ENCODE peak calls at places on chromosomes 13 and 19, in four cellular contexts. E, D, I and W are unnamed samples.

GRCh38 chr19:45340232-45340898 is at the start of gene KLC3:
- DNase-seq in E (peak; percentile 71), D (no peak), I (no peak), W (peak; percentile 76)

GRCh38 chr19:35037716-35038622 is 3.6 kb upstream of the HPN start:
- DNase-seq in E (no peak), D (no peak), I (peak; percentile 30), W (no peak)

GRCh38 chr19:10552596-10553053 is 8.9 kb downstream of the ATG4D start:
- DNase-seq in E (peak; percentile 60), D (no peak), I (no peak), W (peak; percentile 67)

GRCh38 chr19:35905178-35905727 is 2.8 kb downstream of the TYROBP start:
- DNase-seq in E (no peak), D (no peak), I (no peak), W (no peak)

GRCh38 chr13:36158606-36159005 is 27.4 kb upstream of the DCLK1 start:
- DNase-seq in E (no peak), D (no peak), I (no peak), W (no peak)

GRCh38 chr13:62629618-62630017 is 1214.0 kb upstream of the PCDH20 start:
- DNase-seq in E (no peak), D (no peak), I (no peak), W (no peak)

GRCh38 chr13:108929532-108929931 is 300.1 kb downstream of the MYO16 start:
- DNase-seq in E (no peak), D (no peak), I (no peak), W (no peak)

GRCh38 chr19:10224337-10224736 is 6.8 kb downstream of the S1PR2 start:
- DNase-seq in E (no peak), D (no peak), I (no peak), W (no peak)

GRCh38 chr19:30107351-30107750 is 165.3 kb downstream of the URI1 start:
- DNase-seq in E (no peak), D (no peak), I (no peak), W (no peak)

GRCh38 chr13:109330941-109331340 is 455.4 kb downstream of the IRS2 start:
- DNase-seq in E (no peak), D (no peak), I (no peak), W (no peak)

GRCh38 chr13:36074659-36075058 is 56.5 kb downstream of the DCLK1 start:
- DNase-seq in E (no peak), D (no peak), I (no peak), W (no peak)

GRCh38 chr13:24141333-24141910 is 19.1 kb upstream of the SPATA13 start:
- DNase-seq in E (no peak), D (no peak), I (no peak), W (no peak)

GRCh38 chr13:47639716-47640447 is 361.2 kb downstream of the SUCLA2 start:
- DNase-seq in E (no peak), D (no peak), I (no peak), W (no peak)

GRCh38 chr19:45175663-45176345 is 2.2 kb downstream of the TRAPPC6A start:
- DNase-seq in E (no peak), D (no peak), I (no peak), W (no peak)

GRCh38 chr19:43700368-43701015 is 15.4 kb upstream of the IRGC start:
- DNase-seq in E (no peak), D (no peak), I (no peak), W (no peak)

GRCh38 chr19:48539503-48540096 is 12.4 kb upstream of the SULT2B1 start:
- DNase-seq in E (peak; percentile 50), D (no peak), I (no peak), W (no peak)

GRCh38 chr19:35211545-35212230 is 16.9 kb downstream of the FAM187B start:
- DNase-seq in E (no peak), D (peak; percentile 13), I (no peak), W (no peak)

GRCh38 chr19:19420570-19421301 is 15.3 kb downstream of the GATAD2A start:
- DNase-seq in E (no peak), D (no peak), I (peak; percentile 87), W (no peak)

GRCh38 chr13:83219832-83220231 is 662.4 kb downstream of the SLITRK1 start:
- DNase-seq in E (no peak), D (no peak), I (no peak), W (no peak)

GRCh38 chr13:113735194-113735593 is 23.8 kb upstream of the TMEM255B start:
- DNase-seq in E (no peak), D (no peak), I (no peak), W (no peak)

GRCh38 chr13:76222511-76222910 is 586.4 kb downstream of the LMO7 start:
- DNase-seq in E (no peak), D (no peak), I (no peak), W (no peak)

GRCh38 chr13:31204592-31204991 is 4.8 kb downstream of the B3GLCT start:
- DNase-seq in E (peak; percentile 83), D (peak; percentile 34), I (no peak), W (no peak)

GRCh38 chr19:19997656-19998268 is 41.5 kb downstream of the ZNF682 start:
- DNase-seq in E (peak; percentile 12), D (no peak), I (no peak), W (peak; percentile 6)

GRCh38 chr13:92355213-92355612 is 871.4 kb upstream of the GPC6 start:
- DNase-seq in E (peak; percentile 64), D (peak; percentile 10), I (no peak), W (peak; percentile 64)

DNA sequence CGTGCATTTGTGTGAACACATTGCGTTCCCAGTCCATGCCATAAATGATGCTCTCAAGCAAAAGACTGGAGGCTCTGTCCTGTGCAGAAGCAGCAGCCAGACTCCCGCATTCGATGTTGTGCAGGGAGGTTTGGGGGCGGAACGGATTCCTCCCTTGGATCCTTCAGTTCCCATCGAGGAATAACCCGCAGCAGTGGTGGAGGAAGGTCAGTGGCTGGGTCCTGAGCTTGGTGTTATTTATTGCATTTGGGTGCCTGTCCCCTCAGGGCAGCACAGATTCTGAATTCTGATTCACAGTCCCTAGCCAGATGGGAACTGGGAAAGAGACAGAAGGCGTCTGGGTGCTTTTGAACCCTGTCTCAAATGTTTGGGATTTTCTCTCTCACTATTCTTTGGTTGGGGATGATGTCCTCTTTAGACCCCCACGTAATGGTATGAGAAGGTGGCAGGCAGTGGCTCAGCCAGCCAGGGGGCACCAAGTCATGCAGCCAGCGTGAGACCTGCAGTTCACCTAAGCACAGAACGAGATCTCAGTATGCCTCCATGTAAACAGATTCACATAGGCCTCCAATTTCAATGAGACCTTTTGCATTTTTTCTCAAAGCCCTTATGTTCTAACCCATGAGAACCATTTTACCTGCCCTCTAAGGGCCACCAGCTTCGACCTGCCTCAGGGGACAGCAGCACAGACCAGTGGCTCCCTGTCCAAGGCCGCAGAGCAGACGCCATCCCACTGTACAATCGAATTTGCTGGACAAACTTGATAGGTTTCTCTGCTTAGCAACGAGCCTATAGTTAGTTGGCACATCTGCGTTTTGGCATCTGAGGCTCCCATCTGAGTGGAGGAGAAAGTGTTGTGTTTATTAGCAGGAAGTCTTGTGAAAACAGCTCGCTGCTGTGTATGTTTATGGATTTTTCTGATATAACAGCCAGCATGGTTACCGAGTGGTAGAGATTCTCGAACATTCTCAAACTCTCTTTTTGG is 17.8 kb downstream of the KCTD15 start:
- DNase-seq in E (no peak), D (no peak), I (no peak), W (no peak)
- TF ChIP-seq FOXK2 in E (no peak), D (no peak), I (no peak), W (no peak)

GRCh38 chr19:55133639-55134444 is 15.2 kb downstream of the TNNT1 start:
- DNase-seq in E (no peak), D (no peak), I (no peak), W (no peak)
- TF ChIP-seq FOXK2 in E (no peak), D (no peak), I (no peak), W (no peak)

GRCh38 chr13:20121154-20121515 is 39.7 kb downstream of the GJA3 start:
- DNase-seq in E (no peak), D (peak; percentile 30), I (no peak), W (no peak)
- TF ChIP-seq FOXK2 in E (no peak), D (no peak), I (no peak), W (no peak)

DNA sequence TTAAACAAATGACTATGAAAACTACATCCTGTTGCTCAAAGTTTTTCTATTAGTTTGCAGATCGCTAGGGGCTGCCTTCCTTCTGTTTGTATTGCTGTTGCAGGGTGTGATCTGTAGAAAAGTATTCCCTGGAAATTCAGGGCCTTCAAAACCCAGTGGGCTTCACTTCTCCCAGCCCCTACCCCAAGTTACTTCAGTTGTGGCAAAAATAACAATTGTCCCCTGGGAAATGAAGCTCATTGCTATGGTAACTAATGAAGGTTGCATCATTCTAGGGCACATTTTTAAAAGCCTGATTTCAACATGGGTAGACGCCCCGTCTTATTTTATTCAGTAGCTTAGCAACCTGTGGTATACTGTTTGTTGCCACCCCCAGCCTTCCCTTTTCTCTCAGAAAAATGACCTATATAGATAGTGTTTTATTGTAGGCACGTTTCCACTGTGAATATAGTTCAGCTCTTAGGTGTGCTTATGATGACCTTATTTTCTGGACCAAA is 60.9 kb downstream of the WDFY2 start:
- DNase-seq in E (no peak), D (no peak), I (no peak), W (no peak)
- TF ChIP-seq FOXK2 in E (no peak), D (no peak), I (no peak), W (no peak)

GRCh38 chr19:7545904-7546303 is 10.4 kb downstream of the PNPLA6 start:
- DNase-seq in E (no peak), D (no peak), I (no peak), W (no peak)

GRCh38 chr19:7545295-7545694 is 9.8 kb downstream of the PNPLA6 start:
- DNase-seq in E (no peak), D (no peak), I (no peak), W (no peak)

GRCh38 chr19:7547153-7547552 is 11.6 kb downstream of the PNPLA6 start:
- DNase-seq in E (no peak), D (no peak), I (no peak), W (no peak)

GRCh38 chr19:7542556-7543348 is 7.2 kb downstream of the PNPLA6 start:
- DNase-seq in E (no peak), D (no peak), I (no peak), W (no peak)

DNA sequence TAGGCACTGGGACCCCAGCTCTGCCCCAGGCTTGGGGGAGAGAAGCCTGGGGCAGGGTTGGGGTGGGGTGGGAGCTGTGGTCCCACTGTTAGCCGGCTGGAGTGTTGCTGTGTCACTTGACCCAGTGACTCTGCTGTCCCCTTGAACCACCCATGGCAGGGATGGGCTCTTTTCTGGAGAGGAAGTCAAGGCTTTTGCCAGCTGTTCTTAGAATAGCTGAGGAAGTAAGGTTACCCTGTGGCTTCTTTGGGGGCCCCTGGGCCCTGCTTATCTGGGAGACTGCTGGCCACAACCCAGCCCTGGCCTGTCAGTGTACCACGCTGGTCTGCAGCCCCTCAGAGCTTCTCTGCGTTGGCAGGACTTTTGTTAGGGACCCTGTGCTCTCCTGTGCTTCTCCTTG is 9.1 kb downstream of the PNPLA6 start:
- DNase-seq in E (no peak), D (no peak), I (no peak), W (no peak)
- TF ChIP-seq FOXK2 in E (no peak), D (no peak), I (no peak), W (no peak)

GRCh38 chr13:42740753-42741152 is 40.6 kb upstream of the FAM216B start:
- DNase-seq in E (peak; percentile 2), D (no peak), I (no peak), W (no peak)
- TF ChIP-seq FOXK2 in E (no peak), D (no peak), I (no peak), W (no peak)